ENCODE peak calls at places on chromosomes 16 and 17, in nine cellular contexts. M is left ventricle myocardium superior; J is iPS-NIHi11; I is substantia nigra; X is GM03348; Q is GOT3; F is RWPE1; O is CD8-positive, alpha-beta T cell; T is anterior cingulate cortex. K is an unnamed sample.

GRCh38 chr17:78589885-78590284 is 12.7 kb upstream of the DNAH17 start:
- DNase-seq in F (peak), X (no peak), I (no peak), J (no peak), Q (no peak), O (no peak), T (no peak), M (no peak), K (no peak)

GRCh38 chr17:65696739-65697394 is 135.4 kb upstream of the AXIN2 start:
- DNase-seq in O (no peak), M (no peak), F (no peak), X (peak), I (no peak), T (no peak), J (no peak), Q (no peak), K (no peak)

GRCh38 chr16:55760665-55761035 is 72.2 kb downstream of the CES1 start:
- DNase-seq in J (no peak), T (no peak), O (no peak), Q (no peak), I (no peak), X (no peak), F (no peak), M (peak), K (no peak)

GRCh38 chr16:29962344-29962994 is 590 bp downstream of the TMEM219 start:
- DNase-seq in O (no peak), I (no peak), X (peak), M (no peak), Q (no peak), J (no peak), F (peak), T (no peak), K (no peak)

GRCh38 chr17:50094243-50094752 is 853 bp upstream of the PDK2 start:
- DNase-seq in X (peak), I (peak), M (peak), O (peak), T (peak), Q (peak), F (peak), J (peak), K (peak)

GRCh38 chr16:50598256-50598894 is 50.2 kb downstream of the NKD1 start:
- DNase-seq in Q (no peak), I (no peak), J (no peak), M (peak), T (peak), O (no peak), X (no peak), F (no peak), K (no peak)

GRCh38 chr17:37327341-37328090 is 48.3 kb upstream of the C17orf78 start:
- DNase-seq in J (no peak), T (no peak), M (no peak), F (no peak), O (no peak), X (peak), Q (no peak), I (no peak), K (peak)

GRCh38 chr16:23676924-23677480 is 1.7 kb upstream of the PLK1 start:
- DNase-seq in F (no peak), Q (no peak), T (no peak), X (no peak), M (no peak), J (no peak), O (no peak), I (no peak), K (no peak)

GRCh38 chr17:17693253-17693954 is 12.1 kb downstream of the RAI1 start:
- DNase-seq in M (peak), X (no peak), T (peak), O (no peak), Q (no peak), I (peak), J (no peak), F (peak), K (peak)

GRCh38 chr17:77096570-77097214 is 44.1 kb upstream of the SEC14L1 start:
- DNase-seq in J (no peak), F (peak), I (no peak), T (no peak), M (no peak), O (no peak), Q (no peak), X (peak), K (peak)

GRCh38 chr17:32746698-32747097 is 130.2 kb downstream of the MYO1D start:
- DNase-seq in F (peak), Q (no peak), T (no peak), O (no peak), M (no peak), J (no peak), I (no peak), X (peak), K (no peak)

GRCh38 chr16:27408602-27409031 is 6.6 kb downstream of the IL21R start:
- DNase-seq in F (peak), M (no peak), I (no peak), T (no peak), J (no peak), Q (no peak), O (no peak), X (no peak), K (no peak)

GRCh38 chr17:29158515-29159275 is 21.5 kb downstream of the MYO18A start:
- DNase-seq in O (no peak), I (no peak), F (no peak), J (peak), X (peak), T (peak), Q (no peak), M (no peak), K (no peak)

GRCh38 chr17:73118139-73118538 is 25.7 kb upstream of the SLC39A11 start:
- DNase-seq in I (no peak), Q (no peak), T (no peak), M (no peak), J (no peak), X (no peak), O (no peak), F (no peak), K (no peak)

GRCh38 chr17:40341808-40342574 is 22.5 kb downstream of the GJD3 start:
- DNase-seq in X (peak), Q (no peak), M (peak), F (peak), J (peak), I (no peak), T (peak), O (no peak), K (peak)

GRCh38 chr16:12235110-12235509 is 258.6 kb downstream of the SNX29 start:
- DNase-seq in Q (no peak), I (no peak), J (no peak), X (no peak), T (peak), F (no peak), O (no peak), M (no peak), K (no peak)

GRCh38 chr17:46929413-46929812 is 6.5 kb downstream of the GOSR2 start:
- DNase-seq in M (no peak), X (no peak), T (no peak), Q (no peak), J (no peak), I (no peak), F (peak), O (no peak), K (peak)

GRCh38 chr16:53502331-53503269 is at the start of gene AKTIP:
- DNase-seq in T (peak), J (peak), X (peak), Q (no peak), O (peak), I (no peak), M (no peak), F (peak), K (peak)

GRCh38 chr17:63837962-63838585 is 4.4 kb downstream of the SMARCD2 start:
- DNase-seq in X (no peak), Q (no peak), F (no peak), M (no peak), I (no peak), J (no peak), O (no peak), T (no peak), K (no peak)

GRCh38 chr17:61393904-61394629 is 5.6 kb upstream of the TBX2 start:
- DNase-seq in F (no peak), M (no peak), J (no peak), Q (no peak), T (no peak), O (no peak), X (no peak), I (no peak), K (no peak)